ENCODE peak calls at places on chromosomes 6 and 20, in ten cellular contexts. G, M, U, W, T, Y, N, Q, C and P are unnamed samples.

GRCh38 chr6:76684881-76685280 is 612.4 kb upstream of the IMPG1 start:
- DNase-seq in G (peak; percentile 74), M (peak; percentile 10), N (no peak), U (no peak), W (no peak), T (no peak), Y (no peak), C (peak; percentile 18), Q (peak; percentile 59), P (no peak)

GRCh38 chr20:20637998-20638397 is 74.4 kb downstream of the RALGAPA2 start:
- DNase-seq in W (no peak), Y (no peak), C (no peak), N (no peak), Q (no peak), M (peak; percentile 55), G (no peak), U (no peak), T (no peak), P (no peak)

GRCh38 chr6:113560908-113561307 is 296.2 kb upstream of the MARCKS start:
- DNase-seq in T (peak; percentile 29), C (peak; percentile 81), Q (no peak), M (no peak), W (peak; percentile 81), Y (no peak), N (peak; percentile 94), U (no peak), G (no peak), P (peak; percentile 73)

GRCh38 chr20:44142416-44142815 is 44.6 kb downstream of the JPH2 start:
- DNase-seq in C (peak; percentile 24), Q (no peak), U (no peak), W (peak; percentile 77), G (no peak), N (peak; percentile 82), Y (no peak), T (peak; percentile 46), M (no peak), P (peak; percentile 72)

GRCh38 chr20:62239278-62239879 is 1.1 kb downstream of the OSBPL2 start:
- DNase-seq in U (no peak), C (peak; percentile 6), Q (peak; percentile 56), N (no peak), T (peak; percentile 54), W (peak; percentile 20), Y (no peak), G (no peak), M (peak; percentile 27), P (no peak)

GRCh38 chr20:34891166-34892062 is 15.0 kb downstream of the ACSS2 start:
- DNase-seq in G (no peak), W (peak; percentile 74), Q (no peak), C (peak; percentile 80), N (peak; percentile 73), T (peak; percentile 67), M (no peak), U (no peak), Y (no peak), P (peak; percentile 72)

GRCh38 chr6:87382861-87383260 is 24.9 kb upstream of the CFAP206 start:
- DNase-seq in Y (no peak), Q (no peak), W (no peak), M (no peak), T (no peak), U (no peak), N (no peak), G (no peak), C (no peak), P (no peak)

GRCh38 chr20:23254505-23254904 is 96.1 kb upstream of the NXT1 start:
- DNase-seq in U (no peak), N (no peak), G (no peak), M (no peak), T (no peak), Y (no peak), Q (no peak), W (no peak), C (no peak), P (no peak)

GRCh38 chr6:111714403-111715270 is 109.0 kb upstream of the TRAF3IP2 start:
- DNase-seq in U (no peak), Q (no peak), N (no peak), C (no peak), G (no peak), Y (no peak), M (no peak), W (no peak), T (no peak), P (no peak)

GRCh38 chr6:91031581-91031980 is 444.7 kb upstream of the MAP3K7 start:
- DNase-seq in U (no peak), W (no peak), G (peak; percentile 18), T (no peak), N (no peak), M (no peak), C (no peak), Y (no peak), Q (peak; percentile 78), P (no peak)

GRCh38 chr6:124223596-124223995 is 419.9 kb downstream of the NKAIN2 start:
- DNase-seq in M (no peak), C (peak; percentile 79), T (peak; percentile 1), U (no peak), G (peak; percentile 13), Y (no peak), Q (no peak), N (peak; percentile 80), W (no peak), P (peak; percentile 4)

GRCh38 chr20:13420625-13421024 is 199.6 kb downstream of the ISM1 start:
- DNase-seq in N (no peak), W (no peak), M (no peak), T (no peak), Q (no peak), G (no peak), Y (no peak), U (no peak), C (no peak), P (no peak)

GRCh38 chr20:37543828-37544227 is 16.2 kb upstream of the BLCAP start:
- DNase-seq in Q (no peak), T (peak; percentile 68), W (peak; percentile 50), M (no peak), C (peak; percentile 65), N (peak; percentile 20), Y (no peak), G (peak; percentile 54), U (no peak), P (peak; percentile 85)

GRCh38 chr6:132388291-132388690 is 13.0 kb downstream of the MOXD1 start:
- DNase-seq in U (no peak), Y (no peak), N (peak; percentile 53), Q (no peak), M (no peak), C (no peak), W (no peak), G (no peak), T (no peak), P (no peak)

GRCh38 chr20:8152183-8152582 is 20.1 kb downstream of the PLCB1 start:
- DNase-seq in W (peak; percentile 61), C (peak; percentile 66), G (no peak), Y (no peak), N (peak; percentile 82), T (peak; percentile 18), U (no peak), Q (no peak), M (peak; percentile 73), P (peak; percentile 65)

GRCh38 chr6:34305982-34306702 is 57.3 kb upstream of the SMIM29 start:
- DNase-seq in C (peak; percentile 62), G (no peak), Q (no peak), Y (no peak), N (peak; percentile 72), T (peak; percentile 22), M (no peak), U (no peak), W (peak; percentile 78), P (no peak)

GRCh38 chr20:48295445-48295903 is 510.2 kb upstream of the SULF2 start:
- DNase-seq in M (no peak), Q (peak; percentile 87), Y (no peak), T (peak; percentile 88), C (peak; percentile 98), N (peak; percentile 98), W (peak; percentile 95), U (no peak), G (peak; percentile 90), P (peak; percentile 94)

GRCh38 chr20:16381444-16381843 is 191.8 kb downstream of the KIF16B start:
- DNase-seq in C (no peak), G (no peak), M (no peak), T (no peak), U (no peak), Q (no peak), N (no peak), Y (no peak), W (no peak), P (no peak)

GRCh38 chr6:29506446-29507067 is 18.8 kb upstream of the MAS1L start:
- DNase-seq in M (no peak), N (no peak), W (no peak), C (no peak), Y (no peak), T (no peak), U (no peak), Q (peak; percentile 10), G (no peak), P (no peak)

GRCh38 chr6:7615611-7616383 is 25.8 kb downstream of the SNRNP48 start:
- DNase-seq in N (peak; percentile 40), C (peak; percentile 81), Q (peak; percentile 80), U (no peak), M (peak; percentile 20), Y (no peak), G (peak; percentile 80), W (peak; percentile 62), T (peak; percentile 71), P (peak; percentile 81)

GRCh38 chr20:42936482-42936881 is 253.2 kb downstream of the PTPRT start:
- DNase-seq in W (no peak), U (no peak), Y (no peak), T (no peak), G (no peak), N (no peak), C (no peak), M (no peak), Q (no peak), P (no peak)

GRCh38 chr6:165574770-165575549 is 88.1 kb downstream of the PDE10A start:
- DNase-seq in Q (no peak), W (no peak), C (peak; percentile 60), M (no peak), U (no peak), N (peak; percentile 9), Y (no peak), G (no peak), T (no peak), P (no peak)

GRCh38 chr20:5933802-5934436 is 16.4 kb downstream of the TRMT6 start:
- DNase-seq in M (peak; percentile 6), N (no peak), Y (no peak), T (no peak), C (peak; percentile 36), U (no peak), G (peak; percentile 53), W (no peak), Q (peak; percentile 60), P (peak; percentile 7)

GRCh38 chr6:47308674-47309325 is 905 bp downstream of the TNFRSF21 start:
- DNase-seq in W (peak; percentile 18), C (no peak), U (no peak), T (peak; percentile 54), Q (peak; percentile 72), G (peak; percentile 43), M (peak; percentile 13), Y (no peak), N (peak; percentile 50), P (peak; percentile 66)

GRCh38 chr6:52877168-52877567 is 32.3 kb downstream of the GSTA3 start:
- DNase-seq in C (peak; percentile 80), T (peak; percentile 81), Q (no peak), Y (no peak), M (no peak), W (peak; percentile 91), U (no peak), G (no peak), N (peak; percentile 97), P (peak; percentile 78)

GRCh38 chr6:13140972-13141371 is 187.4 kb downstream of the TBC1D7 start:
- DNase-seq in T (no peak), G (no peak), U (no peak), W (no peak), N (no peak), M (no peak), C (no peak), Q (no peak), Y (no peak), P (no peak)

GRCh38 chr6:168268755-168269154 is 50.8 kb downstream of the DACT2 start:
- DNase-seq in W (no peak), Q (no peak), U (no peak), M (no peak), T (no peak), Y (no peak), G (no peak), C (no peak), N (no peak), P (no peak)